ENCODE peak calls at places on chromosomes 5 and 9, in four cellular contexts. G is HCT116, E is GM12878, L is HepG2. O is an unnamed sample.

GRCh38 chr5:56838409-56839039 is 23.2 kb downstream of the MAP3K1 start:
- DNase-seq in L (peak), E (peak), G (no peak), O (no peak)

GRCh38 chr5:23208959-23209431 is 298.4 kb upstream of the PRDM9 start:
- DNase-seq in L (peak), G (no peak), E (peak), O (peak)

GRCh38 chr9:129363216-129363873 is 185.3 kb upstream of the IER5L start:
- DNase-seq in L (no peak), E (no peak), G (no peak), O (no peak)

GRCh38 chr5:10354048-10354872 is 765 bp downstream of the MARCHF6 start:
- DNase-seq in E (no peak), G (no peak), L (peak), O (no peak)

GRCh38 chr9:103304797-103305196 is 309.7 kb downstream of the CYLC2 start:
- DNase-seq in L (no peak), G (no peak), E (no peak), O (no peak)

GRCh38 chr9:32292611-32293010 is 91.8 kb upstream of the ACO1 start:
- DNase-seq in E (no peak), G (no peak), L (peak), O (no peak)

GRCh38 chr9:91844170-91844569 is 105.9 kb downstream of the ROR2 start:
- DNase-seq in G (no peak), L (no peak), E (no peak), O (no peak)

GRCh38 chr9:92071634-92072033 is 43.6 kb downstream of the SPTLC1 start:
- DNase-seq in G (no peak), E (no peak), L (no peak), O (no peak)

GRCh38 chr9:98117984-98118639 is 910 bp downstream of the TRIM14 start:
- DNase-seq in G (peak), E (no peak), L (peak), O (peak)

GRCh38 chr9:89970701-89971100 is 365.9 kb downstream of the GADD45G start:
- DNase-seq in L (no peak), E (no peak), G (no peak), O (no peak)

GRCh38 chr5:35024911-35025510 is 22.7 kb downstream of the AGXT2 start:
- DNase-seq in G (no peak), L (no peak), E (no peak), O (no peak)

GRCh38 chr5:128111818-128112448 is 28.4 kb downstream of the SLC12A2 start:
- DNase-seq in E (no peak), G (no peak), L (no peak), O (no peak)

GRCh38 chr9:72271617-72272478 is 93.2 kb downstream of the ZFAND5 start:
- DNase-seq in E (no peak), L (peak), G (peak), O (peak)

GRCh38 chr5:74946471-74946870 is 80.3 kb upstream of the FAM169A start:
- DNase-seq in G (no peak), L (peak), E (no peak), O (no peak)

GRCh38 chr9:17291766-17292165 is 156.9 kb downstream of the CNTLN start:
- DNase-seq in G (no peak), E (no peak), L (no peak), O (no peak)

GRCh38 chr9:106878081-106878837 is 15.3 kb downstream of the ZNF462 start:
- DNase-seq in E (no peak), G (no peak), L (no peak), O (no peak)

GRCh38 chr5:63843190-63843589 is 119.1 kb downstream of the HTR1A start:
- DNase-seq in G (no peak), L (no peak), E (no peak), O (no peak)

GRCh38 chr5:62093411-62093810 is 212.6 kb upstream of the KIF2A start:
- DNase-seq in E (no peak), L (no peak), G (no peak), O (no peak)

GRCh38 chr9:83508072-83508471 is 30.1 kb downstream of the FRMD3 start:
- DNase-seq in E (no peak), G (no peak), L (no peak), O (no peak)

GRCh38 chr5:135545115-135545514 is 9.4 kb upstream of the NEUROG1 start:
- DNase-seq in E (no peak), L (no peak), G (no peak), O (no peak)

GRCh38 chr5:97022898-97023297 is 87.0 kb downstream of the LNPEP start:
- DNase-seq in L (no peak), E (no peak), G (no peak), O (no peak)

GRCh38 chr5:89374144-89374784 is 491.3 kb upstream of the MEF2C start:
- DNase-seq in G (no peak), E (no peak), L (no peak), O (peak)

GRCh38 chr9:18824095-18824666 is 208.8 kb downstream of the SAXO1 start:
- DNase-seq in G (no peak), E (no peak), L (peak), O (peak)
- TF ChIP-seq JUND in G (no peak), E (no peak), L (no peak), O (no peak)

DNA sequence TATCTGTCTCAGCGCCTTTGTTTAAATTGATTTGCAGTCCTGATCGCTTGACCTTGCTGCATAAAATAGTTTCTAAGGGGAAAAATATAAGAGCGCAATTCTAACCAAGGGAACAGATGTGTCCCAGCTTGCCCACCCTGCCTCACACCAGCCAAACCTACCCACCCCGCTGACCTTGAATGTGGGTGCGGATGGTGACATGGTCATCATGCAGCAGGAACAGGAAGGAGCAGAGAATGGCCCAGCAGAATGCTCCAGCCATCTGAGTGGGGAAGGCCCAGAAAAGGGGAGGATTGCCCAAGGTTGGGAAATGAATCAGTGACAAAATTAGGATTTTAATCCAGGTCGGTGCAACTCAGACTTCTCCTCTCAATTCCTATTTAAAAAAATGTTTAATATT is 70.4 kb upstream of the ZNF618 start:
- DNase-seq in L (no peak), G (no peak), E (no peak), O (no peak)
- TF ChIP-seq JUND in L (no peak), G (no peak), E (no peak), O (no peak)

DNA sequence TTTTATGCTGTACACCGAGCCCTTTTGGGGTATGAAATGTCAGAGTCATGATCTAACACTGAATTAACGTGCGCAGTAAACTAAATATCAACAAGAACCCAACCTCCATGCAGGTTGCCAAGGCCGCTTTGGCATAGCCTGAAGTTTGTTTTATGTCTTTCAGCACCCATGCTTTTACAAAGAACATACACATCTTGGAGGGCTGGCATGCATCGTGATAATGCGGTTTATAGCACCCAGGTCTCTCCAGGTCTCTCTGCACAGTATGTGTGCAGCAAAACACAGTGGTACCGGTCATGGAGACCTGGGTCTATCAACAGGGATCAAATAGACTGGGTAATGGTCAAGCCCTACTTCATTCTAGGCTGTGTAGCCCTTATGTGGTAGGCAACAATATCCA is 11.8 kb downstream of the NPR3 start:
- DNase-seq in E (no peak), L (no peak), G (no peak), O (no peak)
- TF ChIP-seq JUND in E (no peak), L (no peak), G (no peak), O (no peak)

DNA sequence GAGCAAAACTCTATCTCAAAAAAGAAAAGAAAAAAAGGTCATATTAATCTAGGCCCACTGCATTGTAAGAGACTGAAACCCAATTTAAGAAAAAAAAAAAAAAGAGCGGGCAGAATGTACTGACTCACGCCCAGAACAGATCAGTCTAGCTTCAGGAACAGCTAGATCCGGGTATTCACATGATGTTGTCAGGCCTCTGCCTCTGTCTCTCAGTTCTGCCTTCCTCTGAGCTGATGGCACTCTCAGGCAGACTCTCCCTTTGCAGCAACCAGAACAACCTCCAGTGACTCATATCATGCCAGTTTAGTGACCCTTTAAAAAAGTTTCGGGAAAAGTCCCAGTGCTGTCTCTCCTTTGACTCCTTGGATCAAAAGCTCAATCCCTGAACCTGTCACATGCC is 53.0 kb downstream of the NEURL1B start:
- DNase-seq in E (no peak), G (no peak), L (no peak), O (no peak)
- TF ChIP-seq JUND in E (no peak), G (no peak), L (no peak), O (no peak)

DNA sequence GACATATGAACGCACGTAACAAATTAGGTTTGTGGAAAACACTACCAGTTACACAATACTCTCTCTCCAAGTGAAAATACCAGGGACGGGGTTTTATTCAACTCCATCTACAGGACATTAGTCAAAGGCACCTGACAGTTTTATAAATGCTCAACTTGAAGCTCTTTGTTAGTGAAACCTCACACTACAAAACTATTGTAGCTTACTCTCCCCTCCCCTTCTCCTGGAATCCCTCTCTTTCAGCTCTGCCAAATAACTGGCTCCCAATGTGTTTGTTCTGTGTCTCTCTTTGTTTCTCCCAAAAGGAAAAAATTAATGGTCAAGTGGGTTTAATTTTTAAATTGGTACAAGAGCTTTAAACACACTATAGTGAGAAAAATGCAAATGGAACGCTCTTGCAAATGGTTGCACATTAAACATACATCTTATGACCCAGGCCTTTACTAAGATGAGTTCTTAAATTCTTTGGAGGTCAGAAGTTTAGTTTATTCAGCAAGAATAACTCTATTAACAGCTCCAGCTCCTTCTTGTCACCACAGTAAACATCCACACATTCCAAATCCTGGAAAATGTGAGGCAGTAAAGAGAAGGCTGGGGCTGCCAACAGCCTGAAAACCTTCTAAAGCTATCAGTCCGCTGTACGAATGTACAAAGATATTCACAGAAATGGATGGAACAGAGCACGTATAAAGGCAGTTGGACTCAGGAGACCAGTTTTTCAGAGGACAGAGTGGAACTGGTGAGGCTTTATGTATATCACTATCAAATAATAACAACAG is 48.3 kb downstream of the ZNF608 start:
- DNase-seq in L (no peak), G (no peak), E (no peak), O (no peak)
- TF ChIP-seq JUND in L (no peak), G (no peak), E (no peak), O (no peak)